ENCODE peak calls at places on chromosomes 5 and 9, in four cellular contexts. W is SK-N-SH, N is GM12878, J is HepG2. E is an unnamed sample.

GRCh38 chr5:148343049-148343413 is 7.7 kb downstream of the SPINK9 start:
- DNase-seq in J (no peak), W (no peak), N (no peak), E (peak)

GRCh38 chr5:44365351-44365750 is 23.9 kb downstream of the FGF10 start:
- DNase-seq in W (no peak), N (no peak), J (no peak), E (no peak)

GRCh38 chr5:41649659-41650058 is 139.3 kb upstream of the PLCXD3 start:
- DNase-seq in W (no peak), J (no peak), N (no peak), E (no peak)

GRCh38 chr5:16574789-16575785 is 41.7 kb downstream of the RETREG1 start:
- DNase-seq in N (no peak), J (no peak), W (no peak), E (no peak)

GRCh38 chr5:98415663-98416062 is 357.8 kb upstream of the RGMB start:
- DNase-seq in W (no peak), J (no peak), N (no peak), E (no peak)

GRCh38 chr5:54361683-54362411 is 51.5 kb upstream of the ARL15 start:
- DNase-seq in W (no peak), N (no peak), J (no peak), E (no peak)

GRCh38 chr9:37730256-37730655 is 23.3 kb upstream of the TRMT10B start:
- DNase-seq in W (no peak), J (no peak), N (no peak), E (no peak)

GRCh38 chr5:111384220-111384619 is 128.1 kb downstream of the STARD4 start:
- DNase-seq in W (no peak), J (no peak), N (no peak), E (no peak)

GRCh38 chr5:134504629-134505300 is 20.7 kb upstream of the JADE2 start:
- DNase-seq in N (no peak), W (no peak), J (no peak), E (no peak)

GRCh38 chr5:122400961-122401360 is 88.9 kb downstream of the SNCAIP start:
- DNase-seq in J (no peak), N (no peak), W (no peak), E (no peak)

GRCh38 chr9:87655731-87656130 is 70.2 kb upstream of the CTSL start:
- DNase-seq in W (no peak), J (no peak), N (no peak), E (no peak)

GRCh38 chr5:163489055-163489744 is 16.2 kb upstream of the MAT2B start:
- DNase-seq in W (no peak), J (peak), N (no peak), E (no peak)

GRCh38 chr5:59725393-59725768 is 168.1 kb downstream of the PDE4D start:
- DNase-seq in J (no peak), N (no peak), W (no peak), E (no peak)

GRCh38 chr9:20014168-20014567 is 225.3 kb upstream of the SLC24A2 start:
- DNase-seq in J (no peak), N (no peak), W (no peak), E (no peak)

GRCh38 chr5:173745561-173745960 is 129.1 kb upstream of the BOD1 start:
- DNase-seq in W (no peak), N (no peak), J (no peak), E (no peak)

GRCh38 chr5:174045470-174046025 is at the start of gene NSG2:
- DNase-seq in N (peak), J (peak), W (peak), E (peak)

GRCh38 chr9:79685576-79685975 is 113.8 kb downstream of the TLE4 start:
- DNase-seq in N (no peak), J (no peak), W (no peak), E (no peak)

GRCh38 chr5:151683936-151684586 is 2.7 kb downstream of the SPARC start:
- DNase-seq in J (no peak), W (no peak), N (no peak), E (no peak)

GRCh38 chr9:68771376-68771775 is 66.3 kb downstream of the PIP5K1B start:
- DNase-seq in W (no peak), N (no peak), J (no peak), E (no peak)

GRCh38 chr9:134243778-134244467 is 79.6 kb upstream of the RNU6ATAC start:
- DNase-seq in W (no peak), J (no peak), N (peak), E (no peak)

GRCh38 chr5:171710451-171711024 is 75.1 kb upstream of the SMIM23 start:
- DNase-seq in W (no peak), N (no peak), J (no peak), E (no peak)

GRCh38 chr9:38019731-38020130 is 49.3 kb downstream of the SHB start:
- DNase-seq in N (no peak), W (no peak), J (no peak), E (no peak)

GRCh38 chr5:38994329-38994927 is 79.8 kb downstream of the RICTOR start:
- DNase-seq in N (no peak), W (peak), J (peak), E (peak)

GRCh38 chr9:130634191-130634768 is 30.1 kb upstream of the PRDM12 start:
- DNase-seq in N (no peak), W (no peak), J (no peak), E (no peak)

GRCh38 chr5:171855798-171856772 is 70.5 kb downstream of the SMIM23 start:
- DNase-seq in W (no peak), J (no peak), N (no peak), E (no peak)

GRCh38 chr9:122930933-122931850 is at the start of gene ZBTB26:
- DNase-seq in N (peak), W (peak), J (peak), E (peak)

GRCh38 chr9:98997580-98997979 is 53.9 kb downstream of the COL15A1 start:
- DNase-seq in N (no peak), J (no peak), W (no peak), E (no peak)

GRCh38 chr5:76663573-76663972 is 40.4 kb upstream of the F2RL2 start:
- DNase-seq in W (no peak), N (no peak), J (no peak), E (no peak)

GRCh38 chr5:158797498-158797845 is 302.2 kb downstream of the EBF1 start:
- DNase-seq in N (no peak), W (no peak), J (no peak), E (no peak)

GRCh38 chr5:131684595-131684994 is 49.6 kb upstream of the RAPGEF6 start:
- DNase-seq in J (peak), W (no peak), N (no peak), E (no peak)
- H3K4me2 ChIP-seq in J (no peak), W (no peak), N (no peak), E (no peak)

GRCh38 chr5:139650689-139651501 is 2.7 kb downstream of the CXXC5 start:
- DNase-seq in J (peak), N (no peak), W (peak), E (peak)

GRCh38 chr5:139650031-139650688 is 2.0 kb downstream of the CXXC5 start:
- DNase-seq in W (no peak), J (no peak), N (no peak), E (peak)

GRCh38 chr5:139648205-139649081 is at the start of gene CXXC5:
- DNase-seq in N (no peak), J (no peak), W (peak), E (peak)

GRCh38 chr5:139647406-139648204 is 544 bp upstream of the CXXC5 start:
- DNase-seq in N (no peak), J (no peak), W (no peak), E (no peak)

DNA sequence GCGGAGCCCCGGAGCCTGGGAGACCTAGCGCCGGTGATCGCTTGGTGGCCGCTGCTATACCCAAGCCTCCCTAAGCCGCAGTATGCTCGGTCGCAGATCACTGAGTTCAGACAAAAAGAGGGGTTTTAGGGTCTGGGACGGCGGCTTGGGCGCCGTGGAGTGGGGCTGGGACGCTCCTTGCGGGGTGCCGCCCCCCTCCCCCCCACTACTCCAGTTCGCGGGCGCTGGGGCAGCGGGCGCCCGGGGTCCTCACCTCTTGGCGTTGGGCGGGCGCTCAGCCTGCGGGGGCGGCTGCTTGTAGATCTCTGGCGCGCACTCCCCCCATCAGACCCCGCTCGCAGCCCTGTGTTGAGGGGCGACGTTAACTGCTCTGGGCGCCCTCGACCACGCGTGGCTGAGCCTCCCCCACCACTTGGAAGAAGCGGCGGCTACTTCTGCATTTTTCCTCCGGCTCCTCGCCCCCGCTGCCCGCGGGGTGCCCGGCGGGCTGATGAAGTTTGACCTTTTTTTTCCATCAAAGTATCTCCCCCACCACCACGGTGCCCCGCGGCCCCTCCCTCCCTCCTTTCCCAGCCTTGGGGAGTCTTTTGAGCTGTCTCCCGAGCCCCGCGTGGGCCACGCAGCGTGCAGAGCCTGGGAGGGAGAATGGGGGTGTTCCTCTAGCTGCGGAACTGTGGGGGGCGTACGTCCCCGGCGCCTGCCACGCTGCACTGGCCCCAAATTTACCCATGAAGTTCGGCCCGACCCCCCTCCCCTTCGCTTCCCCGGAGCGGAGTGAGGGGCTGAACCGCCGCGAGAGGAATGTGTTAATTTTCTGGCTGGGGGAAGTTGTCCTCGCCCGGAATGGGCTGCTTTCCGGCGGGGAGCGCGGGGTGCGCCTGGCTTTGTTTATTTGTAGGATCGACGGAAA is 1.2 kb downstream of the CXXC5 start:
- DNase-seq in N (no peak), J (no peak), W (peak), E (peak)
- TF ChIP-seq FOXM1 in N (no peak), J (no peak), W (no peak), E (no peak)

DNA sequence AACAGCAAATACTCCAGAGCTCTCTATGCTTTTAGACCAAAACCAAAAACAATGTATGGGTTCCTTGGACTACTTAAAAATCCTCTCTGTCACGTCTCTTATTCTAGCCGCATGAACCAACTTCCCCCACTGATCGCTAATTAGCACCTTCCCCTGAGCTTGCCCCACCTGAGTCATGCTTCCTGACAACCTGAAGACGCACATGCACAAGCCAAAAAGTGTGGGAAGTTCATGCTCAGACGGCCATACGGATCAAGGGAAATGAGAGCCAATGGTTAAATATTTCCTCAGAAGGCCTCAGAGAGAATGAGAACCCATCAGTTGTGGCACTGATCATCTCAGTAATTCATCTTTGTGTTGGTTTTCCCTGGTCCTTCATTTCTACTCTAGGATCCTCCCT is 199.7 kb downstream of the BNC2 start:
- DNase-seq in N (no peak), W (no peak), J (no peak), E (no peak)
- H3K4me2 ChIP-seq in N (no peak), W (no peak), J (no peak), E (no peak)

DNA sequence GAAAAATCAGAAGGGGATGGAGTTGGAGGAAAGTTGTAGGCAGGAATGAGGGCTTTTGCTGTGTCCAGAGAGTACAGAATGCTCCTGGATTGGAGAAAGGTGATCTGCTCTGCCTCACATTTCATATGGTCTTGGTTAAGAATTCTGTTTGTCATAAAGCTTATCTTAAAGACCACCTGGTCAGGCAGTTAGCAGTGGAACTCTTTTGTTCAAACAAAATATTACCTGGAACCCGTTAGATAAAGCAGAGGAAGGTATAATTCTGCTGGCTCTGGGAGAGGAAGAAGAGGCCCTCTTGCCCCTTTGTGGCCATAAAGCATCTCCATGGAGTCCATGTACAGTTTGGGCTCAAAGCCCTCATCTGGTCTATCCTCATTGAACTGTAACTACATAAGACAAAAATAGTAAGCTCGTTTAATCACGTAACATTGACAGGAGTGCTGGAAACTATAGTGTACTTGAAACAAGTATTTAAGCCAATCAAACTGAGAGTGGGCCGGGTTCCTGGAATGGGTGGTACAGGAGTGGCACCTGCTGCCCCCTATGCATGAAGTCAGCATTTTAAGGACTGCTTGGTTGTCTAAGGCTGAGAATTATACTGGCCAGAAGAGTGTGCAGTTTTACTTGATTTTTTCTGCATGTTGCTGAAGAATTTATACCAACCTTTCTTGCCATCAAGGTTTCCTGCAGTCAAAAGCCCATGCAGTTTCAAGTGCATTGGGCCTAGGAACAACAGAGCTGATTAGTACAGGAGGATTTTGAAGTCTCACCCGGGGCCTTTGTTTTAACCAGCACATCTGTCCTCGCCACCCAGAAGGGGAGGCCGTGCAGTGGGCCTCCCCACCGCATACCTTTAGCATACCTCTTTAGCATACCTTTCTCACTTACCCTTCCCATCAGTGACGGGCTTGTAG is 39.9 kb downstream of the STXBP1 start:
- DNase-seq in J (no peak), W (no peak), N (no peak), E (peak)
- TF ChIP-seq FOXM1 in J (no peak), W (no peak), N (no peak), E (peak)

GRCh38 chr9:95481000-95481399 is 35.8 kb downstream of the PTCH1 start:
- DNase-seq in W (no peak), N (peak), J (no peak), E (no peak)
- H3K4me2 ChIP-seq in W (no peak), N (peak), J (no peak), E (no peak)

GRCh38 chr9:137049544-137050449 is 3.8 kb upstream of the NPDC1 start:
- DNase-seq in W (peak), J (no peak), N (no peak), E (peak)
- TF ChIP-seq FOXM1 in W (no peak), J (no peak), N (no peak), E (no peak)

DNA sequence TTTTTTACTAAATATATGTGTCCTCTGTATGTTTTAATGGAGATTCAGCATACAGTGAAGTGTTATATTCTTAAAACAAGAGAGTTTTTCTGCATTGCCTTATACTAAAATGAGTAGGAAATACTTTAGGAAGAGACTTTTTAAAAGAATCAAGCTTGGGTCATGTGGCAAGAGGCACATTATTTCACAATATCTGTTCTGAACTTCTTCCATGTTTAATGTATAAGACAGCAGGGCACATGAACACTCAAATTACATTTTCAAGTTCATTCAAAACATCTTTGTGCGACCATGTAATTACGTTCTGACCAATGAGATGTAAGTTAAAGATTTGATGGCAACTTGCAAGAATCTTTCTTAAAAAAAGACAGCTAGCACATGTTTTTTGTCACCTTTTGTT is 1055.9 kb downstream of the NR2F1-AS1 start:
- DNase-seq in N (no peak), W (no peak), J (no peak), E (no peak)
- H3K4me2 ChIP-seq in N (no peak), W (no peak), J (no peak), E (no peak)

DNA sequence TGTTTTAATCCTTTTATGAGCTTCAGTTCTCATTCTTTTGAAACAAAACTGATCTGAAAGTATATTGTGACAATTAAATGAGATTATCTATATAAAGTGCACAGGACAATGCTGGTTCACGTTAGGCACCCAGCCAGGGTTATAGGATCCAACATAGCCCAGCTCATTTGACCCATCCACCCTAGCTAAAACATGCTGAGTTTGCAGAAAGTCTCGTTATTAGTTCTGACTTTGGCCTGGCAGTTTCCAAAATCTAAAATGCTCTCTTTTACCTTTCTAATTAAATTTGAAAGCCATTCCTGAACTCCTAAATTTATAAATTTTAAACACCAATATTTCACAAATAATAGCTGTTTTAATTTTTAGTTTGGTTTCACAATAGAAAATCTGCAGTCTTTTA is 131.9 kb upstream of the PTPRD start:
- DNase-seq in W (no peak), J (no peak), N (no peak), E (no peak)
- TF ChIP-seq FOXM1 in W (no peak), J (no peak), N (no peak), E (no peak)

E was measured in K562.